ENCODE peak calls at places on chromosomes 11 and 22, in nine cellular contexts. M is IMR-90; H is NCI-H2029; T is GF-D8; W is amniotic stem cell; P is choroid plexus epithelial cell; V is NCI-H748 treated with DMSO at 0.1 percent for 48 hours; X is activated CD4-positive, CD25-positive, alpha-beta regulatory T cell; E is T-helper 9 cell. C is an unnamed sample.

GRCh38 chr11:130433357-130433756 is 4.9 kb upstream of the ADAMTS8 start:
- DNase-seq in P (no peak), M (peak), H (no peak), E (no peak), W (no peak), V (no peak), T (no peak), X (no peak), C (no peak)

GRCh38 chr11:12449961-12450715 is 72.8 kb downstream of the PARVA start:
- DNase-seq in T (no peak), P (peak), H (no peak), X (no peak), W (no peak), M (peak), V (no peak), E (no peak), C (no peak)

GRCh38 chr22:42001127-42001526 is 2.5 kb downstream of the WBP2NL start:
- DNase-seq in E (no peak), V (no peak), H (no peak), W (no peak), M (peak), P (no peak), X (no peak), T (no peak), C (no peak)

GRCh38 chr11:2122222-2122906 is 16.8 kb downstream of the IGF2 start:
- DNase-seq in W (peak), V (no peak), P (peak), H (no peak), X (no peak), M (peak), E (no peak), T (no peak), C (no peak)

GRCh38 chr22:21632237-21632895 is at the start of gene CCDC116:
- DNase-seq in W (no peak), V (peak), X (peak), M (no peak), E (peak), T (peak), P (no peak), H (peak), C (no peak)

GRCh38 chr11:97893612-97894011 is 1127.1 kb upstream of the CNTN5 start:
- DNase-seq in T (no peak), V (no peak), H (no peak), P (no peak), W (no peak), E (no peak), X (no peak), M (no peak), C (no peak)

GRCh38 chr22:30191049-30191701 is 55.4 kb downstream of the LIF start:
- DNase-seq in X (no peak), V (no peak), H (no peak), E (no peak), W (no peak), T (no peak), M (peak), P (no peak), C (no peak)

GRCh38 chr11:17812286-17813187 is 78.0 kb downstream of the KCNC1 start:
- DNase-seq in H (peak), X (no peak), E (no peak), M (no peak), P (no peak), W (no peak), V (peak), T (no peak), C (no peak)

GRCh38 chr22:30277547-30278344 is 11.1 kb upstream of the OSM start:
- DNase-seq in X (no peak), H (no peak), T (no peak), M (peak), P (peak), W (no peak), V (no peak), E (no peak), C (no peak)

GRCh38 chr11:128956401-128957203 is 13.9 kb upstream of the TP53AIP1 start:
- DNase-seq in P (peak), V (peak), M (peak), T (peak), H (peak), X (no peak), W (peak), E (no peak), C (peak)

GRCh38 chr22:17902960-17903359 is 121.4 kb downstream of the MICAL3 start:
- DNase-seq in P (no peak), X (no peak), T (no peak), E (no peak), W (no peak), M (no peak), H (no peak), V (no peak), C (no peak)

GRCh38 chr11:46723359-46723680 is 4.3 kb downstream of the F2 start:
- DNase-seq in M (no peak), E (no peak), T (no peak), V (no peak), H (no peak), W (no peak), X (no peak), P (no peak), C (no peak)